ENCODE peak calls at places on chromosomes 3 and 15, in nine cellular contexts. H, Z, A, D, G, B, P, K and F are unnamed samples.

GRCh38 chr3:128727996-128728395 is 2.0 kb downstream of the RAB7A start:
- DNase-seq in H (no peak), Z (peak; percentile 31), A (peak; percentile 56), D (no peak), G (no peak), B (no peak), P (no peak), K (no peak), F (no peak)

GRCh38 chr15:40463886-40464545 is 6.8 kb upstream of the CHST14 start:
- DNase-seq in H (no peak), Z (no peak), A (no peak), D (no peak), G (no peak), B (no peak), P (no peak), K (no peak), F (no peak)

GRCh38 chr15:26126070-26126469 is 262.9 kb upstream of the ATP10A start:
- DNase-seq in H (no peak), Z (peak; percentile 47), A (no peak), D (peak; percentile 78), G (no peak), B (no peak), P (no peak), K (no peak), F (no peak)

GRCh38 chr3:53250881-53251605 is 4.8 kb downstream of the TKT start:
- DNase-seq in H (no peak), Z (no peak), A (peak; percentile 29), D (no peak), G (no peak), B (no peak), P (peak; percentile 5), K (no peak), F (no peak)

GRCh38 chr15:49060710-49061483 is 14.7 kb upstream of the SECISBP2L start:
- DNase-seq in H (no peak), Z (peak; percentile 40), A (peak; percentile 26), D (no peak), G (no peak), B (no peak), P (no peak), K (no peak), F (no peak)

GRCh38 chr3:30539772-30540171 is 66.6 kb upstream of the TGFBR2 start:
- DNase-seq in H (no peak), Z (no peak), A (peak; percentile 74), D (no peak), G (no peak), B (no peak), P (no peak), K (no peak), F (no peak)

GRCh38 chr15:43748376-43748775 is 2.1 kb downstream of the PDIA3 start:
- DNase-seq in H (no peak), Z (peak; percentile 31), A (peak; percentile 66), D (no peak), G (no peak), B (no peak), P (no peak), K (no peak), F (no peak)

GRCh38 chr15:93943607-93944006 is 287.8 kb upstream of the MCTP2 start:
- DNase-seq in H (peak; percentile 13), Z (peak; percentile 41), A (no peak), D (no peak), G (no peak), B (no peak), P (no peak), K (no peak), F (no peak)

GRCh38 chr3:130894130-130894872 is 417 bp downstream of the ATP2C1 start:
- DNase-seq in H (peak; percentile 70), Z (peak; percentile 58), A (no peak), D (no peak), G (peak; percentile 54), B (peak; percentile 4), P (peak; percentile 75), K (peak; percentile 15), F (no peak)

GRCh38 chr3:7766530-7766929 is 735.1 kb upstream of the LMCD1 start:
- DNase-seq in H (no peak), Z (no peak), A (no peak), D (no peak), G (peak; percentile 6), B (no peak), P (no peak), K (no peak), F (no peak)